ENCODE peak calls at places on chromosomes 16 and 17, in eight cellular contexts. Q is body of pancreas, J is HepG2, U is transverse colon, R is right lobe of liver, H is heart left ventricle, X is H1, K is K562. G is an unnamed sample. For H3K27me3, the result is how much of the 10 kb centered on the place peaks cover.

GRCh38 chr17:20908373-20909273 is 134.2 kb downstream of the USP22 start:
- DNase-seq in R (peak), H (peak), U (peak), X (peak), J (peak), Q (peak), K (peak), G (peak)

GRCh38 chr17:33522623-33523022 is 229.5 kb upstream of the ASIC2 start:
- DNase-seq in K (peak), J (no peak), H (no peak), Q (no peak), R (no peak), X (peak), U (no peak), G (no peak)

GRCh38 chr16:27974896-27975540 is 88.5 kb downstream of the GSG1L start:
- DNase-seq in X (no peak), R (no peak), K (no peak), Q (no peak), J (no peak), H (no peak), U (no peak), G (peak)

GRCh38 chr17:19237389-19238166 is 412 bp downstream of the EPN2 start:
- DNase-seq in U (peak), J (no peak), R (peak), Q (peak), X (peak), K (peak), H (peak), G (peak)

GRCh38 chr17:45688353-45688752 is 95.8 kb upstream of the CRHR1 start:
- DNase-seq in Q (no peak), J (no peak), U (no peak), K (no peak), H (no peak), R (no peak), X (no peak), G (peak)

GRCh38 chr17:68759343-68760140 is 158.4 kb upstream of the FAM20A start:
- DNase-seq in R (peak), J (peak), H (peak), X (peak), U (peak), Q (peak), K (peak), G (peak)

GRCh38 chr17:72432143-72432604 is 311.4 kb downstream of the SOX9 start:
- DNase-seq in J (no peak), X (no peak), R (no peak), Q (no peak), H (no peak), K (no peak), U (peak), G (no peak)

GRCh38 chr17:17822189-17822978 is 14.4 kb downstream of the SREBF1 start:
- DNase-seq in X (no peak), R (peak), H (no peak), Q (peak), J (no peak), K (no peak), U (no peak), G (peak)

GRCh38 chr16:66517586-66518263 is 32.2 kb downstream of the TK2 start:
- DNase-seq in Q (peak), H (no peak), X (no peak), K (no peak), J (no peak), U (no peak), R (no peak), G (no peak)

GRCh38 chr17:38454528-38454927 is 26.3 kb downstream of the ARHGAP23 start:
- DNase-seq in K (no peak), U (peak), J (no peak), Q (peak), R (peak), X (no peak), H (peak), G (peak)

GRCh38 chr16:87602005-87602790 is at the start of gene JPH3:
- DNase-seq in H (no peak), X (peak), R (no peak), K (peak), J (no peak), U (no peak), Q (no peak), G (no peak)

GRCh38 chr17:70313450-70313849 is 144.1 kb downstream of the KCNJ2 start:
- DNase-seq in Q (no peak), X (no peak), H (no peak), K (no peak), J (no peak), U (no peak), R (no peak), G (no peak)

GRCh38 chr16:11245988-11246387 is 10.0 kb downstream of the SOCS1 start:
- DNase-seq in U (no peak), K (no peak), R (no peak), X (no peak), Q (no peak), H (no peak), J (no peak), G (no peak)

GRCh38 chr17:35982409-35983191 is 1.3 kb upstream of the CCL16 start:
- DNase-seq in K (no peak), Q (no peak), U (no peak), J (no peak), R (no peak), X (no peak), H (no peak), G (no peak)

GRCh38 chr16:85064186-85064585 is 36.6 kb downstream of the KIAA0513 start:
- DNase-seq in R (no peak), U (no peak), Q (no peak), H (no peak), K (no peak), J (no peak), X (no peak), G (no peak)
- H3K27me3 ChIP-seq in R (under half), U (under half), Q (under half), H (under half), K (under half), J (under half), X (under half), G (under half)

GRCh38 chr17:55344514-55344997 is 77.1 kb downstream of the MMD start:
- DNase-seq in K (peak), H (no peak), R (no peak), Q (no peak), X (no peak), J (no peak), U (no peak), G (no peak)

GRCh38 chr17:55343900-55344513 is 77.6 kb downstream of the MMD start:
- DNase-seq in R (no peak), K (no peak), H (no peak), U (no peak), J (no peak), Q (no peak), X (no peak), G (no peak)

GRCh38 chr17:55346658-55347057 is 75.0 kb downstream of the MMD start:
- DNase-seq in K (no peak), H (no peak), X (no peak), J (no peak), R (no peak), U (no peak), Q (no peak), G (no peak)

GRCh38 chr17:55343114-55343513 is 78.4 kb downstream of the HLF start:
- DNase-seq in H (no peak), X (no peak), Q (no peak), K (no peak), R (no peak), J (no peak), U (no peak), G (no peak)

GRCh38 chr17:55345132-55345531 is 76.5 kb downstream of the MMD start:
- DNase-seq in R (no peak), X (no peak), Q (no peak), J (no peak), U (no peak), H (no peak), K (no peak), G (no peak)
- TF ChIP-seq POLR2A in R (no peak), X (no peak), Q (no peak), J (no peak), U (no peak), H (no peak), K (no peak), G (no peak)

GRCh38 chr17:80185968-80186367 is 16.1 kb downstream of the CARD14 start:
- DNase-seq in K (no peak), R (no peak), J (no peak), H (no peak), X (no peak), Q (no peak), U (no peak), G (no peak)
- H3K27me3 ChIP-seq in K (half or more), R (under half), J (under half), H (under half), X (under half), Q (under half), U (under half), G (under half)

GRCh38 chr17:732788-733720 is 658 bp downstream of the TLCD3A start:
- DNase-seq in U (peak), Q (peak), H (no peak), R (peak), X (peak), J (no peak), K (no peak), G (peak)
- TF ChIP-seq POLR2A in U (peak), Q (peak), H (no peak), R (no peak), X (peak), J (peak), K (peak), G (no peak)